ENCODE peak calls at places on chromosomes 7 and 10, in eight cellular contexts. One of them, this sample, is unnamed.
A peak's percentile ranks its signal among the peaks of the same experiment; 100 is the strongest.

GRCh38 chr7:98404840-98405239 is 4.0 kb upstream of the BAIAP2L1 start:
- DNase-seq in tibial artery: no peak
- DNase-seq in T-helper 1 cell: no peak
- DNase-seq in RCC 7860: no peak
- DNase-seq in right atrium auricular region: no peak
- DNase-seq in posterior cingulate gyrus: no peak
- DNase-seq in WTC11: no peak
- DNase-seq in COLO829: no peak
- DNase-seq in this sample: no peak

GRCh38 chr7:77205706-77206105 is 6.1 kb upstream of the FGL2 start:
- DNase-seq in tibial artery: no peak
- DNase-seq in T-helper 1 cell: no peak
- DNase-seq in RCC 7860: no peak
- DNase-seq in right atrium auricular region: no peak
- DNase-seq in posterior cingulate gyrus: no peak
- DNase-seq in WTC11: no peak
- DNase-seq in COLO829: no peak
- DNase-seq in this sample: no peak

GRCh38 chr10:119253433-119254174 is 46.2 kb downstream of the GRK5 start:
- DNase-seq in tibial artery: peak; percentile 95
- DNase-seq in T-helper 1 cell: no peak
- DNase-seq in RCC 7860: peak; percentile 89
- DNase-seq in right atrium auricular region: peak; percentile 89
- DNase-seq in posterior cingulate gyrus: no peak
- DNase-seq in WTC11: peak; percentile 20
- DNase-seq in COLO829: peak; percentile 66
- DNase-seq in this sample: no peak

GRCh38 chr7:100126931-100127865 is at the start of gene MBLAC1:
- DNase-seq in tibial artery: peak; percentile 93
- DNase-seq in T-helper 1 cell: peak; percentile 81
- DNase-seq in RCC 7860: peak; percentile 86
- DNase-seq in right atrium auricular region: peak; percentile 87
- DNase-seq in posterior cingulate gyrus: peak; percentile 87
- DNase-seq in WTC11: peak; percentile 86
- DNase-seq in COLO829: peak; percentile 89
- DNase-seq in this sample: peak; percentile 95

GRCh38 chr7:92924800-92925199 is 88.4 kb upstream of the CDK6 start:
- DNase-seq in tibial artery: no peak
- DNase-seq in T-helper 1 cell: no peak
- DNase-seq in RCC 7860: no peak
- DNase-seq in right atrium auricular region: no peak
- DNase-seq in posterior cingulate gyrus: no peak
- DNase-seq in WTC11: peak; percentile 27
- DNase-seq in COLO829: no peak
- DNase-seq in this sample: no peak

GRCh38 chr10:124409696-124410095 is 9.0 kb downstream of the OAT start:
- DNase-seq in tibial artery: no peak
- DNase-seq in T-helper 1 cell: no peak
- DNase-seq in RCC 7860: no peak
- DNase-seq in right atrium auricular region: no peak
- DNase-seq in posterior cingulate gyrus: no peak
- DNase-seq in WTC11: no peak
- DNase-seq in COLO829: no peak
- DNase-seq in this sample: no peak

GRCh38 chr10:31774291-31774900 is 154.2 kb downstream of the ARHGAP12 start:
- DNase-seq in tibial artery: no peak
- DNase-seq in T-helper 1 cell: no peak
- DNase-seq in RCC 7860: no peak
- DNase-seq in right atrium auricular region: no peak
- DNase-seq in posterior cingulate gyrus: no peak
- DNase-seq in WTC11: no peak
- DNase-seq in COLO829: no peak
- DNase-seq in this sample: no peak

GRCh38 chr7:158126661-158127060 is 461.0 kb downstream of the PTPRN2 start:
- DNase-seq in tibial artery: peak; percentile 38
- DNase-seq in T-helper 1 cell: no peak
- DNase-seq in RCC 7860: no peak
- DNase-seq in right atrium auricular region: no peak
- DNase-seq in posterior cingulate gyrus: no peak
- DNase-seq in WTC11: no peak
- DNase-seq in COLO829: no peak
- DNase-seq in this sample: no peak

GRCh38 chr10:128047337-128047736 is 78.9 kb downstream of the MKI67 start:
- DNase-seq in tibial artery: peak; percentile 86
- DNase-seq in T-helper 1 cell: peak; percentile 64
- DNase-seq in RCC 7860: peak; percentile 69
- DNase-seq in right atrium auricular region: peak; percentile 77
- DNase-seq in posterior cingulate gyrus: no peak
- DNase-seq in WTC11: peak; percentile 65
- DNase-seq in COLO829: peak; percentile 6
- DNase-seq in this sample: peak; percentile 96

GRCh38 chr10:110241407-110241806 is 34.0 kb downstream of the MXI1 start:
- DNase-seq in tibial artery: no peak
- DNase-seq in T-helper 1 cell: no peak
- DNase-seq in RCC 7860: no peak
- DNase-seq in right atrium auricular region: no peak
- DNase-seq in posterior cingulate gyrus: no peak
- DNase-seq in WTC11: no peak
- DNase-seq in COLO829: no peak
- DNase-seq in this sample: no peak

GRCh38 chr7:2921748-2922147 is 77.6 kb upstream of the GNA12 start:
- DNase-seq in tibial artery: no peak
- DNase-seq in T-helper 1 cell: no peak
- DNase-seq in RCC 7860: no peak
- DNase-seq in right atrium auricular region: no peak
- DNase-seq in posterior cingulate gyrus: no peak
- DNase-seq in WTC11: peak; percentile 69
- DNase-seq in COLO829: peak; percentile 30
- DNase-seq in this sample: no peak

GRCh38 chr10:77105756-77106155 is 531.9 kb downstream of the KCNMA1 start:
- DNase-seq in tibial artery: no peak
- DNase-seq in T-helper 1 cell: no peak
- DNase-seq in RCC 7860: no peak
- DNase-seq in right atrium auricular region: no peak
- DNase-seq in posterior cingulate gyrus: no peak
- DNase-seq in WTC11: no peak
- DNase-seq in COLO829: no peak
- DNase-seq in this sample: no peak

GRCh38 chr10:49161411-49161997 is 26.7 kb downstream of the TMEM273 start:
- DNase-seq in tibial artery: peak; percentile 16
- DNase-seq in T-helper 1 cell: no peak
- DNase-seq in RCC 7860: peak; percentile 44
- DNase-seq in right atrium auricular region: no peak
- DNase-seq in posterior cingulate gyrus: no peak
- DNase-seq in WTC11: no peak
- DNase-seq in COLO829: no peak
- DNase-seq in this sample: peak; percentile 68

GRCh38 chr7:134698481-134698880 is 51.8 kb downstream of the BPGM start:
- DNase-seq in tibial artery: no peak
- DNase-seq in T-helper 1 cell: no peak
- DNase-seq in RCC 7860: no peak
- DNase-seq in right atrium auricular region: no peak
- DNase-seq in posterior cingulate gyrus: no peak
- DNase-seq in WTC11: no peak
- DNase-seq in COLO829: no peak
- DNase-seq in this sample: no peak

GRCh38 chr7:116969371-116969902 is 16.1 kb downstream of the ST7 start:
- DNase-seq in tibial artery: no peak
- DNase-seq in T-helper 1 cell: no peak
- DNase-seq in RCC 7860: no peak
- DNase-seq in right atrium auricular region: no peak
- DNase-seq in posterior cingulate gyrus: no peak
- DNase-seq in WTC11: no peak
- DNase-seq in COLO829: no peak
- DNase-seq in this sample: no peak

GRCh38 chr10:132325969-132326889 is 5.8 kb upstream of the LRRC27 start:
- DNase-seq in tibial artery: peak; percentile 46
- DNase-seq in T-helper 1 cell: no peak
- DNase-seq in RCC 7860: peak; percentile 27
- DNase-seq in right atrium auricular region: no peak
- DNase-seq in posterior cingulate gyrus: no peak
- DNase-seq in WTC11: no peak
- DNase-seq in COLO829: no peak
- DNase-seq in this sample: no peak

GRCh38 chr10:12605580-12606405 is 256.4 kb downstream of the CAMK1D start:
- DNase-seq in tibial artery: peak; percentile 91
- DNase-seq in T-helper 1 cell: peak; percentile 13
- DNase-seq in RCC 7860: peak; percentile 35
- DNase-seq in right atrium auricular region: peak; percentile 76
- DNase-seq in posterior cingulate gyrus: no peak
- DNase-seq in WTC11: no peak
- DNase-seq in COLO829: no peak
- DNase-seq in this sample: no peak

GRCh38 chr10:98855403-98856189 is 380.1 kb downstream of the HPSE2 start:
- DNase-seq in tibial artery: no peak
- DNase-seq in T-helper 1 cell: no peak
- DNase-seq in RCC 7860: no peak
- DNase-seq in right atrium auricular region: no peak
- DNase-seq in posterior cingulate gyrus: no peak
- DNase-seq in WTC11: no peak
- DNase-seq in COLO829: no peak
- DNase-seq in this sample: no peak